ENCODE peak calls at places on chromosomes 4 and X, in ten cellular contexts. E is fibroblast of pulmonary artery, A is foreskin fibroblast, J is Peyer's patch, R is AG09309, I is GM06990, H is A549, V is astrocyte of the spinal cord, D is lung, G is cardiac muscle cell. T is an unnamed sample.

GRCh38 chrX:3518870-3519269 is 172.4 kb upstream of the MXRA5 start:
- DNase-seq in E (peak), A (peak), J (peak), R (peak), I (no peak), H (peak), V (peak), D (no peak), G (peak), T (peak)

GRCh38 chr4:15963001-15963451 is at the start of gene FGFBP2:
- DNase-seq in E (peak), A (peak), J (peak), R (peak), I (no peak), H (peak), V (peak), D (no peak), G (peak), T (peak)

GRCh38 chrX:112839856-112840255 is 775 bp downstream of the AMOT start:
- DNase-seq in E (no peak), A (no peak), J (no peak), R (no peak), I (no peak), H (no peak), V (peak), D (no peak), G (no peak), T (no peak)

GRCh38 chr4:180084561-180084960 is 2158.6 kb upstream of the TENM3 start:
- DNase-seq in E (no peak), A (no peak), J (no peak), R (no peak), I (no peak), H (no peak), V (peak), D (no peak), G (no peak), T (no peak)

GRCh38 chrX:16436348-16437188 is 213.4 kb upstream of the S100G start:
- DNase-seq in E (peak), A (peak), J (peak), R (no peak), I (no peak), H (peak), V (peak), D (peak), G (peak), T (peak)

GRCh38 chrX:39470588-39471155 is 627.1 kb downstream of the BCOR start:
- DNase-seq in E (peak), A (no peak), J (no peak), R (no peak), I (no peak), H (no peak), V (peak), D (no peak), G (peak), T (peak)

GRCh38 chrX:47645530-47645929 is 4.8 kb downstream of the ELK1 start:
- DNase-seq in E (no peak), A (no peak), J (no peak), R (no peak), I (no peak), H (no peak), V (no peak), D (no peak), G (peak), T (peak)

GRCh38 chr4:151143162-151143561 is 43.7 kb downstream of the RPS3A start:
- DNase-seq in E (no peak), A (no peak), J (no peak), R (no peak), I (no peak), H (no peak), V (no peak), D (no peak), G (no peak), T (peak)

GRCh38 chr4:163911891-163912290 is 417.4 kb downstream of the TMA16 start:
- DNase-seq in E (no peak), A (no peak), J (no peak), R (no peak), I (no peak), H (no peak), V (peak), D (no peak), G (no peak), T (no peak)

GRCh38 chr4:17366496-17366895 is 145.4 kb downstream of the QDPR start:
- DNase-seq in E (no peak), A (no peak), J (no peak), R (no peak), I (no peak), H (no peak), V (peak), D (no peak), G (peak), T (peak)

GRCh38 chr4:151657896-151658295 is 102.9 kb downstream of the GATB start:
- DNase-seq in E (no peak), A (no peak), J (no peak), R (no peak), I (no peak), H (no peak), V (no peak), D (no peak), G (no peak), T (no peak)

GRCh38 chrX:149198980-149199732 is 305.9 kb downstream of the IDS start:
- DNase-seq in E (no peak), A (no peak), J (no peak), R (no peak), I (peak), H (no peak), V (no peak), D (no peak), G (no peak), T (no peak)
- TF ChIP-seq CTCF in E (no peak), A (no peak), J (no peak), R (no peak), I (no peak), H (no peak), V (no peak), D (no peak), G (no peak), T (no peak)

GRCh38 chrX:13938766-13939530 is 90.7 kb downstream of the GEMIN8 start:
- DNase-seq in E (no peak), A (no peak), J (no peak), R (no peak), I (no peak), H (no peak), V (no peak), D (no peak), G (no peak), T (no peak)
- H3K4me3 ChIP-seq in E (peak), A (peak), J (peak), R (no peak), I (no peak), H (peak), V (peak), D (peak), G (peak), T (peak)

DNA sequence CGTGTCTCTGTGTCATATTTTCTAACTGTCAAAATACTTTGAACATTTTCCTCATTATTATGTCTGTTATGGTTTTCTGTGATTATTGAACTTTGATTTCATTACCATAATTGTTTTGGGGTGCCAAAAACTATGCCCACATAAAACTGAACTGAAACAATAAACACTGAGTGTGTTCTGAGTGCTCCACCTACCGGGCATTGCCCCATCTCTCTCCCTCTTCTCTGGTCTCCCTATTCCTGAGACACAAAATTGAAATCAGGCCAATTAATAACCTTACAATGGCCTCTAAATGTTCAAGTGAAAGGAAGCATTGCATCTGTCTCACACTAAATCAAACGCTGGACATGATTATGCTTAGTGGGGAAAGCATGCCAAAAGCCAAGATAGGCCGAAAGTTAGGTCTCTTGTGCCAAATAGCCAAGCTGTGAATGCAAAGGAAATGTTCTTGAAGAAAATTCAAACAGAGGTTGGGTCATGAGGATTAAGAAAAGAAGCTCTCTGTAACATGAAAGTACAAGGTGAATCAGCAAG is 972.3 kb downstream of the PCDH7 start:
- DNase-seq in E (peak), A (no peak), J (no peak), R (no peak), I (no peak), H (peak), V (no peak), D (no peak), G (peak), T (peak)
- TF ChIP-seq CTCF in E (peak), A (no peak), J (no peak), R (peak), I (no peak), H (peak), V (no peak), D (no peak), G (peak), T (no peak)

GRCh38 chr4:155758500-155759371 is at the start of gene GUCY1B1:
- DNase-seq in E (peak), A (peak), J (peak), R (peak), I (peak), H (peak), V (peak), D (peak), G (peak), T (peak)
- H3K4me3 ChIP-seq in E (peak), A (peak), J (peak), R (peak), I (peak), H (peak), V (peak), D (peak), G (peak), T (peak)

GRCh38 chr4:134695433-134695832 is 493.8 kb upstream of the PABPC4L start:
- DNase-seq in E (no peak), A (no peak), J (no peak), R (no peak), I (no peak), H (no peak), V (no peak), D (no peak), G (no peak), T (no peak)
- TF ChIP-seq CTCF in E (no peak), A (no peak), J (no peak), R (no peak), I (no peak), H (no peak), V (no peak), D (no peak), G (no peak), T (no peak)

GRCh38 chrX:69021561-69021960 is 143.7 kb downstream of the PJA1 start:
- DNase-seq in E (no peak), A (no peak), J (no peak), R (no peak), I (no peak), H (no peak), V (no peak), D (peak), G (no peak), T (no peak)

GRCh38 chrX:69019073-69019890 is 146.0 kb downstream of the PJA1 start:
- DNase-seq in E (no peak), A (no peak), J (no peak), R (no peak), I (no peak), H (no peak), V (no peak), D (peak), G (no peak), T (no peak)

GRCh38 chrX:69022430-69022829 is 142.8 kb downstream of the PJA1 start:
- DNase-seq in E (no peak), A (no peak), J (no peak), R (no peak), I (no peak), H (no peak), V (no peak), D (peak), G (no peak), T (no peak)

GRCh38 chrX:69020316-69020715 is 144.9 kb downstream of the PJA1 start:
- DNase-seq in E (no peak), A (no peak), J (no peak), R (no peak), I (no peak), H (no peak), V (no peak), D (no peak), G (no peak), T (no peak)

DNA sequence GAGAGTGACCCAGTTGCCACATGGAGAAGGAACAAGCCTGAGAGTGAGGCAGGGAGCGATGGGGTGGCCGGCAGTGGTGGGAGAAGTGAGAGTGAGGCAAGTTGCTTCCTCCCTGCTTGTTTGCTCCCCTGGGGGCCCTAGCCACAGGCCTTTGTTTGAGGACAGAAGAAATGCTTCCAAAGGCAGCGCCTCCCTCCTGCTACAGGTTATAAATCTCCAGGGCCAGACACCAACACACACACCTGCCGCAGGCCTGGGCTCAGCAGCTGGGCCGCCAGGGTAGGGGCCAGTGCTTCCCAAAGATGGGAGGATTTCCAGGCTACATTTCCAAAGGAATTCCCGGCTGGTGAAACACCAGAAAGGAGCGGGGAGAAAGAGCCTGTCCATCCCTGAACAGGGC is 144.2 kb downstream of the PJA1 start:
- DNase-seq in E (no peak), A (no peak), J (no peak), R (no peak), I (no peak), H (no peak), V (no peak), D (peak), G (no peak), T (no peak)
- H3K4me3 ChIP-seq in E (no peak), A (no peak), J (no peak), R (no peak), I (no peak), H (no peak), V (no peak), D (no peak), G (no peak), T (no peak)

GRCh38 chrX:53239474-53239873 is 14.5 kb upstream of the KDM5C start:
- DNase-seq in E (no peak), A (no peak), J (no peak), R (no peak), I (no peak), H (peak), V (no peak), D (no peak), G (no peak), T (peak)
- TF ChIP-seq CTCF in E (peak), A (no peak), J (no peak), R (no peak), I (peak), H (peak), V (peak), D (no peak), G (no peak), T (no peak)

GRCh38 chrX:72478853-72479252 is 93.8 kb downstream of the HDAC8 start:
- DNase-seq in E (no peak), A (no peak), J (peak), R (no peak), I (no peak), H (no peak), V (no peak), D (no peak), G (no peak), T (no peak)
- H3K4me3 ChIP-seq in E (no peak), A (no peak), J (no peak), R (no peak), I (no peak), H (no peak), V (no peak), D (no peak), G (no peak), T (no peak)